ENCODE peak calls at places on chromosome 7, in four cellular contexts. B, E, G and N are unnamed samples.

GRCh38 chr7:152313217-152313616 is 122.6 kb downstream of the KMT2C start:
- DNase-seq in B (no peak), E (no peak), G (no peak), N (no peak)

GRCh38 chr7:50531928-50532327 is 33.3 kb downstream of the DDC start:
- DNase-seq in B (peak), E (no peak), G (peak), N (no peak)

GRCh38 chr7:41287559-41288335 is 415.1 kb downstream of the INHBA start:
- DNase-seq in B (no peak), E (peak), G (no peak), N (no peak)

GRCh38 chr7:157011333-157012112 is 1.1 kb upstream of the MNX1 start:
- DNase-seq in B (no peak), E (no peak), G (peak), N (no peak)

GRCh38 chr7:139492293-139492692 is 8.8 kb upstream of the KLRG2 start:
- DNase-seq in B (no peak), E (no peak), G (no peak), N (no peak)

GRCh38 chr7:105728028-105728427 is 146.7 kb upstream of the EFCAB10 start:
- DNase-seq in B (no peak), E (no peak), G (no peak), N (no peak)

GRCh38 chr7:159020987-159021386 is 123.7 kb downstream of the VIPR2 start:
- DNase-seq in B (no peak), E (peak), G (no peak), N (no peak)

GRCh38 chr7:152583006-152583405 is 92.9 kb downstream of the XRCC2 start:
- DNase-seq in B (no peak), E (no peak), G (no peak), N (no peak)

GRCh38 chr7:13457790-13458189 is 531.7 kb downstream of the ETV1 start:
- DNase-seq in B (no peak), E (no peak), G (no peak), N (no peak)

GRCh38 chr7:41027428-41028115 is 675.3 kb downstream of the INHBA start:
- DNase-seq in B (peak), E (no peak), G (peak), N (peak)

GRCh38 chr7:144659211-144659610 is 176.6 kb downstream of the TPK1 start:
- DNase-seq in B (no peak), E (no peak), G (no peak), N (no peak)

GRCh38 chr7:126803990-126804389 is 448.8 kb downstream of the GRM8 start:
- DNase-seq in B (no peak), E (no peak), G (no peak), N (no peak)

GRCh38 chr7:135853499-135853898 is 104.9 kb upstream of the FAM180A start:
- DNase-seq in B (no peak), E (no peak), G (peak), N (peak)

GRCh38 chr7:11478873-11479272 is 353.1 kb downstream of the THSD7A start:
- DNase-seq in B (no peak), E (no peak), G (no peak), N (no peak)

GRCh38 chr7:12612622-12613021 is 42.1 kb downstream of the SCIN start:
- DNase-seq in B (no peak), E (no peak), G (no peak), N (no peak)

GRCh38 chr7:151201751-151202150 is 8.5 kb downstream of the H2BK1 start:
- DNase-seq in B (no peak), E (no peak), G (no peak), N (no peak)

GRCh38 chr7:33107136-33108066 is 1.8 kb downstream of the RP9 start:
- DNase-seq in B (peak), E (no peak), G (peak), N (peak)

GRCh38 chr7:131105803-131106680 is 221.6 kb upstream of the MKLN1 start:
- DNase-seq in B (peak), E (no peak), G (peak), N (peak)

GRCh38 chr7:88665892-88666514 is 93.5 kb upstream of the ZNF804B start:
- DNase-seq in B (no peak), E (no peak), G (peak), N (no peak)

GRCh38 chr7:105015631-105015965 is 1.6 kb downstream of the KMT2E start:
- DNase-seq in B (peak), E (no peak), G (peak), N (no peak)

GRCh38 chr7:64885520-64886240 is 17.4 kb upstream of the ZNF273 start:
- DNase-seq in B (no peak), E (no peak), G (no peak), N (no peak)

GRCh38 chr7:129160161-129160911 is 15.8 kb downstream of the TSPAN33 start:
- DNase-seq in B (no peak), E (no peak), G (no peak), N (no peak)

GRCh38 chr7:136405931-136406777 is 429.0 kb upstream of the MTPN start:
- DNase-seq in B (peak), E (peak), G (peak), N (no peak)

GRCh38 chr7:125098377-125098970 is 168.8 kb upstream of the POT1 start:
- DNase-seq in B (no peak), E (no peak), G (peak), N (no peak)

DNA sequence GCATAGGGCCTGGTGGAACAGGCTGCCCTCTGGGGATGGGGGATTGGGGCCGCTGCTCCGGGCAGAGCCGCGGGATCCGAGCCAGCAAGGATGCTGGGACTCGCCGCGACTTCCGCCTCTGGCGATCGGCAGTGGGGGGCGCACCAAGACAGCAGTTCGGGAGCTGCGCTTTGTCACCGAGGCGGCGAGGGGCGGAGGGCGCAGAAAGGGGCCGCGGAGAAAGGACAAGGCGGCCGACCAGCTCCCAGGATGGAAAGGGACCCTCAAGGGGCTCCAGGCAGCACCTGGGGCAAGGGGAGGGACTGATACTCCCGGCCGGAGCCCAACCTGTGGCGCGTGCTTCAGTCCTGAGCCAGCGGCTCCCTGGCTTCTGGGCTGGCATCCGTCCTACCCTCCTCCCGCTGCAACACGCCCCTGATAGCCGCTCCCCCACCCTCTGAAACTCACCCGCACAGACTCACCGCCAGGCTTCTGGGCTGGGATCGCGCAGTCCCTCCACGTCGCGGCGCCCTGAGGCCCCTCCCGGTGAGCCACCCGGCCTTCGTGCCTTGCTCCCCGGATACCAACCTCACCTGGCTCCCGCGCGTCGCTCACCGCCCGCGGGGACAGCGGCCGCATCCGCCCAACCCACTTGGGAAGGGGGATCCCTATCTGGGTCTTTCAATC is 7.1 kb upstream of the EVX1 start:
- DNase-seq in B (no peak), E (no peak), G (peak), N (peak)
- TF ChIP-seq EZH2 in B (peak), E (no peak), G (no peak), N (no peak)

GRCh38 chr7:134553976-134554375 is 5.1 kb downstream of the AKR1B15 start:
- DNase-seq in B (no peak), E (no peak), G (peak), N (no peak)
- TF ChIP-seq CTCF in B (peak), E (peak), G (peak), N (no peak)

GRCh38 chr7:140641532-140642191 is 1.0 kb upstream of the DENND2A start:
- DNase-seq in B (no peak), E (no peak), G (no peak), N (no peak)

GRCh38 chr7:140640727-140641531 is at the start of gene DENND2A:
- DNase-seq in B (peak), E (no peak), G (peak), N (peak)

GRCh38 chr7:140638311-140638791 is 2.3 kb downstream of the DENND2A start:
- DNase-seq in B (peak), E (no peak), G (peak), N (no peak)

GRCh38 chr7:140640060-140640611 is 477 bp downstream of the DENND2A start:
- DNase-seq in B (peak), E (no peak), G (peak), N (no peak)

GRCh38 chr7:140639366-140640053 is 1.1 kb downstream of the DENND2A start:
- DNase-seq in B (peak), E (no peak), G (peak), N (no peak)
- TF ChIP-seq EZH2 in B (no peak), E (peak), G (no peak), N (no peak)

DNA sequence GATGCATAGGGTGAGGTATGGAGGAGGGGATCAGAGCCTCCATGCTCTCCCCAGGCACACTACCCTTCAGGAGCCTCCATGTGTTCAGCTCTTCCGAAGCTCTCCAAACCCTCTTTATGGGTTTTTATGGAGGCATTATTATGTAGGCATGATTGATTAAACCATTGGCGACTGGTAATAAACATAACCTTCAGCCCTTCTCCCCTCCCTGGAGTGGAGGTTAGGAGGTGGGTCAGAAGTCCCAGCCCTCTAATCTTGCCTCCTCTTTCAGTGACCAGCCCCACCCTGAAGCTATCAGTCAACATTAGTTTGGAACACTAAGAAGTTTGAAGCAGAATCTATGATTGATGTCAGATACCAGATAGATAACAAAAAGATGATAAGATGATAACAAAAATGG is 23.3 kb downstream of the CAPZA2 start:
- DNase-seq in B (no peak), E (no peak), G (no peak), N (no peak)
- TF ChIP-seq CTCF in B (no peak), E (no peak), G (no peak), N (no peak)

DNA sequence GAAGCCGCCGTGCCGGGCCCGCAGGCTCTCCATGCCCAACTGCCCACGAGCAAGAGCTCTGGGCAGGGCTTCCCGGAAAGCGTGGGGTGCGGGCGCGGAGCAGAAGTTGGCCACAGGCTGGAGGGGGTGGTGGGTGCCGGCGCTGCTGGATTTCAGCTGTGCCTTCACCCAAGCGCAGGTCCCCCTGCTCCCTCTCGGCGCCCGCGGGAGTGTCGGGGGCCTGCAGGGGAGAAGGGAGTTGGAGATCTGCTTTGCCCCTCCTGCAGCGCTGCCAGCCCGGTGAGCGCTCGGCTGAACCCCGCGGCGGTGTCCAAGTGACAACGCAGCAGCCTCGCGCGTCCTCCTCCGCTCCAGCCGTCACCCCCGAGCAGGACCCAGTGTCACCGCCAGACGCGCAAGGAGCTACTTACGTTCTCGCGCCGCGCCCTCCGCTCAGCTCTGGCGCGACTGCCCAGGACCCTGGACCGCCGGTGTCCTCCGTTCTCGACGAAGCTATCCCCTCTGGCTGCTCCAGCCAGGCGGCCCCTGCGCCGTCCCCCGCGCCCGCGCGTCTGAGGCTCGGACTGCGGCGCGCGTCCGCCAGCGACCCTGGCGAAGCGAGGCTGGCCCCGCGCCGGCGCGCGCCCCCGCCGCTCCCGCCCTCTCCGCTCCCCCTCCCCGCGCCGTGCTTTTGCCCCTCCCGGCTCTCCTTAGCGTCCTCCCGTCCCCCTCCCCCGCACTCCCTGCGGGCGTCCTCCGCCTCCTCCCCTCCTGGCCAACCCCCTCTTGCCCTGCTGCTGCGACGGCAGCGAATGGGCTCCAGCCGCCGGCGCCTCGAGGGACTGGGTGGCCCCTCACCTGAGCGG is at the start of gene NRCAM:
- DNase-seq in B (peak), E (peak), G (no peak), N (peak)
- TF ChIP-seq EZH2 in B (peak), E (no peak), G (peak), N (no peak)

GRCh38 chr7:133139350-133139749 is 57.5 kb upstream of the CHCHD3 start:
- DNase-seq in B (peak), E (peak), G (peak), N (no peak)
- TF ChIP-seq CTCF in B (no peak), E (peak), G (no peak), N (peak)

DNA sequence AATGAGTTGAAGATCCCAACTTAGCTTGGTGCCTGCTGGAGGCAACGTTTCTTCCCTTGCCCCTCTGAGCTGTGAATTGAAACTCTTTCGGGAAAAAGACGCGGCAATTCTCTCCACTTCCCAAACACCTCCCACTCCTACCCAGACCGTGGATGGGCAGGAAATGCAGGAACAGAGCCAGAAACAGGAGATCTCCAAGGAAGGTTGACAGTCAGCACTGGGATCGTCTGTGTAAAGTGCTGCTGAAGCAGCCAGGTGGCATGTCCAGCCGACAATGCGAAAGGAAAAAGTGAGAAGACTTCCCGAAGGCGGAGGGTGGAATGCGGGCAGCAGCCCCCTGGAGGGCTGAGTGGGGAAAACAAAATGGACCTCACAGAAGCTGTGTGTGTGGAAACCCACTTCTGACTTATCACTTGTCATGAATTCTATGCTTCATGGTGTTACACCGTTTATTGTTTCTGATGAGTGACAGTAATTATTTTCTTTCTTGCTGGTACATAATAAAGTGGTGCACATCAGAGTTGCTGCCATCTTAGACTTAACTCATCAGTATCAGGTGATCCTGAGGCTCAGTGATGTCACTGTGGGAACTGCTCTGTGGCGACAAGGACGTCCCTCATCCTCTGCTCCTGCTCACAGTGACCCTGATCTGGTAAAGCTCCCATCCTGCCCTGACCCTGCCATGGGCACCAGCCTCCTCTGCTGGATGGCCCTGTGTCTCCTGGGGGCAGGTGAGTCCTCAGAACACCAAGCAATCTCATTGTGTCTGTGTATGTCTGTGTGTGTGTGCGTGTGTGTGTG is 220.5 kb upstream of the PRSS1 start:
- DNase-seq in B (no peak), E (no peak), G (no peak), N (no peak)
- TF ChIP-seq EZH2 in B (no peak), E (no peak), G (no peak), N (no peak)